ENCODE peak calls at places on chromosome 12, in six cellular contexts. G is hepatocyte, U is heart right ventricle, N is testis, S is GM12878, Y is body of pancreas. Q is an unnamed sample.

GRCh38 chr12:31519525-31519924 is 71.4 kb downstream of the DENND5B start:
- DNase-seq in G (no peak), Y (no peak), U (no peak), N (no peak), S (no peak), Q (no peak)

GRCh38 chr12:92034858-92035401 is 110.7 kb downstream of the BTG1 start:
- DNase-seq in N (peak; percentile 41), Y (peak; percentile 77), G (peak; percentile 33), U (peak; percentile 47), S (peak; percentile 99), Q (no peak)

GRCh38 chr12:29149691-29150382 is 759 bp downstream of the FAR2 start:
- DNase-seq in U (no peak), S (no peak), N (no peak), G (no peak), Y (no peak), Q (no peak)

GRCh38 chr12:132946507-132946820 is 9.6 kb downstream of the ZNF605 start:
- DNase-seq in N (no peak), U (no peak), Y (no peak), S (no peak), G (no peak), Q (no peak)

GRCh38 chr12:126157575-126157966 is 1092.3 kb downstream of the AACS start:
- DNase-seq in S (no peak), N (no peak), Y (peak; percentile 71), U (no peak), G (no peak), Q (no peak)

GRCh38 chr12:110555509-110556406 is 27.4 kb downstream of the PPTC7 start:
- DNase-seq in G (no peak), Y (no peak), S (no peak), N (no peak), U (no peak), Q (no peak)

GRCh38 chr12:12032260-12032761 is 38.4 kb upstream of the BCL2L14 start:
- DNase-seq in N (no peak), G (no peak), Y (peak; percentile 31), S (no peak), U (no peak), Q (no peak)

GRCh38 chr12:123512838-123513665 is 20.5 kb downstream of the RILPL1 start:
- DNase-seq in S (no peak), G (no peak), Y (no peak), N (peak; percentile 22), U (no peak), Q (no peak)

GRCh38 chr12:12467701-12468218 is 94.9 kb downstream of the DUSP16 start:
- DNase-seq in N (no peak), U (no peak), Y (peak; percentile 21), G (no peak), S (no peak), Q (peak; percentile 6)

GRCh38 chr12:107318804-107319535 is 225.6 kb upstream of the CRY1 start:
- DNase-seq in G (peak; percentile 42), S (no peak), U (no peak), N (peak; percentile 18), Y (peak; percentile 37), Q (no peak)

GRCh38 chr12:30201301-30202160 is 417.8 kb upstream of the TMTC1 start:
- DNase-seq in N (no peak), Y (peak; percentile 20), U (no peak), S (no peak), G (no peak), Q (no peak)

GRCh38 chr12:52774629-52775250 is 2.4 kb downstream of the KRT76 start:
- DNase-seq in N (no peak), G (no peak), Y (no peak), S (no peak), U (no peak), Q (no peak)

GRCh38 chr12:77065361-77066204 is at the start of gene E2F7:
- DNase-seq in N (peak; percentile 89), S (peak; percentile 56), Y (peak; percentile 92), U (peak; percentile 87), G (peak; percentile 88), Q (peak; percentile 78)

GRCh38 chr12:132735496-132735895 is 24.9 kb downstream of the PGAM5 start:
- DNase-seq in Y (no peak), N (no peak), S (no peak), U (no peak), G (no peak), Q (no peak)

GRCh38 chr12:69240625-69240984 is 1.2 kb downstream of the CPSF6 start:
- DNase-seq in N (no peak), S (no peak), G (peak; percentile 19), U (no peak), Y (no peak), Q (no peak)

GRCh38 chr12:123705935-123706334 is 6.2 kb upstream of the ATP6V0A2 start:
- DNase-seq in G (no peak), S (no peak), N (peak; percentile 17), Y (no peak), U (no peak), Q (no peak)

GRCh38 chr12:22624573-22624907 is 431 bp upstream of the ETNK1 start:
- DNase-seq in N (no peak), Y (no peak), U (no peak), S (no peak), G (no peak), Q (no peak)

GRCh38 chr12:601976-602699 is 61.1 kb downstream of the NINJ2 start:
- DNase-seq in U (no peak), Y (no peak), G (no peak), S (no peak), N (no peak), Q (no peak)

GRCh38 chr12:92365333-92365732 is 219.7 kb upstream of the BTG1 start:
- DNase-seq in Y (no peak), N (no peak), G (no peak), S (peak; percentile 43), U (no peak), Q (no peak)

GRCh38 chr12:56079729-56080555 is at the start of gene ERBB3:
- DNase-seq in S (no peak), N (peak; percentile 29), U (peak; percentile 32), G (peak; percentile 94), Y (peak; percentile 89), Q (peak; percentile 14)

GRCh38 chr12:61870658-61871559 is 389.3 kb upstream of the USP15 start:
- DNase-seq in S (no peak), G (no peak), U (no peak), Y (no peak), N (no peak), Q (no peak)

GRCh38 chr12:86959766-86960458 is 703.7 kb upstream of the MGAT4C start:
- DNase-seq in G (no peak), U (no peak), Y (no peak), N (no peak), S (no peak), Q (no peak)

GRCh38 chr12:53701518-53702264 is 25.6 kb downstream of the CALCOCO1 start:
- DNase-seq in Y (peak; percentile 86), G (peak; percentile 80), S (peak; percentile 20), N (peak; percentile 87), U (peak; percentile 80), Q (peak; percentile 81)

GRCh38 chr12:115813256-115813655 is 464.2 kb downstream of the MED13L start:
- DNase-seq in U (no peak), S (no peak), N (no peak), Y (no peak), G (peak; percentile 64), Q (no peak)

DNA sequence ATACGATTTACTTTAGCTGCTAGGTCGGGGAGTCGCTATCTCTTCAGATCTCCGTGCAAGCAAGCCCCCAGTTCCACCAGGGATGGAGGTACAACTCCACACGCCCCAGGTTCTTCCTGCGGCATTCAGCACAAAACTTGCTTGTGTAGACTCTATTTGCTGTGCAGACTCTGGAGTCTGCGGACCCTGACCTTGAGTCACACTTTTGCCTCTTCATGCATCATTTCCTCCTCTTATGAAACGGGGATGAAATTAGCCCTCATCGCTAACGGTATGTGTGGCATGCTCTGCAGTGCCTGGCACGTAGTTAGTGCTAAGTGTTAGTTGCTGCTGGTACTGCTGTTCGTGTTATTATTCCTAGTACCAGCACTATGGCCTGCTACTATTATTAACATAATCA is 84.4 kb downstream of the TMEM132D start:
- DNase-seq in N (no peak), S (no peak), U (no peak), Y (no peak), G (no peak), Q (no peak)
- TF ChIP-seq CTCF in N (no peak), S (no peak), U (no peak), Y (no peak), G (no peak), Q (no peak)

GRCh38 chr12:64820593-64820992 is 3.9 kb upstream of the TBC1D30 start:
- DNase-seq in G (no peak), Y (no peak), U (no peak), N (no peak), S (no peak), Q (no peak)

GRCh38 chr12:64824130-64824499 is 332 bp upstream of the TBC1D30 start:
- DNase-seq in G (no peak), N (no peak), U (no peak), Y (no peak), S (no peak), Q (no peak)

GRCh38 chr12:64824500-64825142 is at the start of gene TBC1D30:
- DNase-seq in Y (peak; percentile 24), S (no peak), G (peak; percentile 37), N (peak; percentile 60), U (no peak), Q (peak; percentile 82)

GRCh38 chr12:64819816-64820402 is 4.5 kb upstream of the TBC1D30 start:
- DNase-seq in N (no peak), S (no peak), G (no peak), Y (no peak), U (no peak), Q (no peak)

GRCh38 chr12:64821116-64821630 is 3.3 kb upstream of the TBC1D30 start:
- DNase-seq in U (no peak), Y (no peak), S (no peak), G (no peak), N (no peak), Q (no peak)
- H3K27me3 ChIP-seq in U (no peaks in the 10 kb centered on the region), Y (no peaks in the 10 kb centered on the region), S (peaks cover 2% of the 10 kb centered on the region), G (peaks cover 30% of the 10 kb centered on the region), N (no peaks in the 10 kb centered on the region), Q (no peaks in the 10 kb centered on the region)

DNA sequence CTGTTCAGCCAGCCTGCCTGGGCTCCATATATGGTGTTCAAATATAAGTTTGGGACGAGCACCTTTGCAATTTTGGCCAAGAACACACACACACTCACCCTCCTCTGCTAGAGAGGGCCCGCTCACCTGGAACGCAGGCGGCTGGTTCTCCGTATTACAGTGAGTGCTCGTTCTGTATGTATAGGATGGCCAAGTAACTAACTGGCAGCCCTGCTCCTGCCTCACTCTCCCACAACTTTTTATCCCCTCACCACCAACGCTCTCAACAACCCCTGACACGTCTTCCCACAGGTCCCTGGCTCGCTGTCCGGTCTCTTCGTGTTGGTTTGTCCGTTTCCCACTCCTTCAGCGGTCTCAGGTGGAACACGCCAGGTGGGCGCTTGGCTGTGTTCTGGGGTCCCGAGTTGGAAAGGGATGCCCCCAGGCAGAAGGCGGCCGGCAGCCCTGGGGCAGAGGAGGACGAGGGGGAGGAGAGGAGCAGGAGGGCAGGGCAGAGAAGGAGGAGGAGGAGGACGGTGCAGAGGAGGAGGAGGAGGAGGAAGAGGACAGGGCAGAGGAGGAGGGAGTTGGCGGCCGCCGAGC is 398 bp upstream of the MSRB3 start:
- DNase-seq in U (no peak), G (peak; percentile 7), S (no peak), N (peak; percentile 17), Y (no peak), Q (no peak)
- H3K27ac ChIP-seq in U (peak overlapping the region; percentile 90), G (peak overlapping the region; percentile 66), S (no peak overlapping the region), N (peak overlapping the region; percentile 94), Y (peak overlapping the region; percentile 59), Q (peak overlapping the region; percentile 4)

DNA sequence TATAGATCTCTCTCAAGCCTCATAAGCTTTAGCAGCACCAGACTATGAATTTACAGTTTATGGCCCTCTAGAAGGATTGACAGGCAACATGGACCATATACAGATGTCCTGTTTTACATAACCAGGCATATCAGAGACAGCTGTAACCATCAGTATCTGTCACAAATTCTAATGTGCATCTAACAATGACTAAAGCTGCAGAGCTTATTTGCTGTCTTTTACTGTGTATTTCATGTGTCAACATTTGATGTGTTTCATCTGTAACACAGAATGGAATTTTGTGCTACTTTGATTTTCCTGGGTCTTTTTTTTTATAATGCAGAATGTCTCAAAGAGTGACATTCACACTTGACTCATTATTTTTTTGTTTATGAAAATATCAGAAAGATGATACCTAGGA is 348.3 kb downstream of the SLC16A7 start:
- DNase-seq in S (no peak), Y (no peak), U (no peak), G (no peak), N (no peak), Q (no peak)
- TF ChIP-seq CTCF in S (no peak), Y (no peak), U (no peak), G (no peak), N (no peak), Q (no peak)

Q was measured in dorsolateral prefrontal cortex.